ENCODE peak calls at places on chromosomes 5 and 9, in four cellular contexts. J is naive thymus-derived CD8-positive, alpha-beta T cell; C is activated T-cell treated with anti-CD3 and anti-CD28 coated beads, Interleukin-2, amount 50 U/mL, for 4 hours; S is Right ventricle myocardium inferior. V is an unnamed sample.

GRCh38 chr5:35707659-35708058 is 90.0 kb downstream of the SPEF2 start:
- ATAC-seq in J (peak; percentile 77), C (no peak), S (no peak), V (no peak)

GRCh38 chr9:3567988-3568387 is 42.2 kb upstream of the RFX3 start:
- ATAC-seq in J (no peak), C (no peak), S (peak; percentile 67), V (no peak)

GRCh38 chr9:92980085-92980745 is 32.9 kb downstream of the FGD3 start:
- ATAC-seq in J (peak; percentile 53), C (no peak), S (no peak), V (peak; percentile 57)

GRCh38 chr5:14090290-14090689 is 52.9 kb upstream of the TRIO start:
- ATAC-seq in J (no peak), C (no peak), S (no peak), V (no peak)

GRCh38 chr9:88451160-88451559 is 62.9 kb downstream of the SPIN1 start:
- ATAC-seq in J (no peak), C (no peak), S (no peak), V (no peak)

GRCh38 chr9:134099123-134099761 is 31.4 kb upstream of the BRD3 start:
- ATAC-seq in J (peak; percentile 88), C (peak; percentile 66), S (no peak), V (peak; percentile 56)

GRCh38 chr9:68610016-68610415 is 69.3 kb upstream of the TMEM252 start:
- ATAC-seq in J (no peak), C (no peak), S (no peak), V (no peak)

GRCh38 chr9:132937463-132937901 is 6.9 kb downstream of the TSC1 start:
- ATAC-seq in J (no peak), C (no peak), S (no peak), V (no peak)

GRCh38 chr9:87613265-87614111 is 112.4 kb upstream of the CTSL start:
- ATAC-seq in J (no peak), C (no peak), S (peak; percentile 21), V (no peak)

GRCh38 chr9:35904966-35905781 is 828 bp upstream of the HRCT1 start:
- ATAC-seq in J (no peak), C (no peak), S (no peak), V (no peak)

GRCh38 chr5:96113170-96113939 is 151.7 kb upstream of the ELL2 start:
- ATAC-seq in J (no peak), C (peak; percentile 65), S (peak; percentile 62), V (peak; percentile 57)

GRCh38 chr5:124878583-124879345 is 132.3 kb upstream of the ZNF608 start:
- ATAC-seq in J (no peak), C (no peak), S (no peak), V (no peak)

GRCh38 chr5:93583799-93584530 is 943 bp downstream of the NR2F1 start:
- ATAC-seq in J (peak; percentile 42), C (peak; percentile 57), S (no peak), V (peak; percentile 26)

GRCh38 chr9:133527444-133527920 is 2.7 kb upstream of the MYMK start:
- ATAC-seq in J (no peak), C (no peak), S (peak; percentile 87), V (no peak)

GRCh38 chr9:22683393-22684075 is 236.9 kb downstream of the DMRTA1 start:
- ATAC-seq in J (no peak), C (peak; percentile 37), S (no peak), V (peak; percentile 85)

GRCh38 chr5:80142996-80143395 is 107.8 kb downstream of the THBS4 start:
- ATAC-seq in J (no peak), C (no peak), S (no peak), V (no peak)

GRCh38 chr5:36938129-36938528 is 61.6 kb downstream of the NIPBL start:
- ATAC-seq in J (no peak), C (no peak), S (no peak), V (no peak)

GRCh38 chr9:133122935-133123611 is 2.0 kb upstream of the RALGDS start:
- ATAC-seq in J (no peak), C (no peak), S (no peak), V (no peak)

GRCh38 chr5:158797498-158797845 is 302.2 kb downstream of the EBF1 start:
- ATAC-seq in J (no peak), C (no peak), S (peak; percentile 39), V (no peak)

GRCh38 chr5:169545762-169546161 is 37.8 kb upstream of the SPDL1 start:
- ATAC-seq in J (no peak), C (peak; percentile 97), S (no peak), V (peak; percentile 100)